ENCODE peak calls at places on chromosome 12, in four cellular contexts. W is neural progenitor cell, T is suprapubic skin, I is SK-N-SH. F is an unnamed sample.

GRCh38 chr12:102347761-102348160 is 132.6 kb downstream of the IGF1 start:
- DNase-seq in W (no peak), T (no peak), I (no peak), F (no peak)

GRCh38 chr12:26803552-26803951 is 29.4 kb downstream of the ITPR2 start:
- DNase-seq in T (no peak), W (no peak), I (no peak), F (no peak)

GRCh38 chr12:85279449-85280137 is 427 bp upstream of the ALX1 start:
- DNase-seq in I (peak), T (peak), W (peak), F (no peak)

GRCh38 chr12:13144266-13144828 is 40.9 kb upstream of the GSG1 start:
- DNase-seq in W (no peak), I (no peak), T (no peak), F (no peak)

GRCh38 chr12:40158592-40159111 is 52.8 kb upstream of the SLC2A13 start:
- DNase-seq in I (no peak), W (no peak), T (no peak), F (no peak)

GRCh38 chr12:12008931-12009611 is 61.7 kb upstream of the BCL2L14 start:
- DNase-seq in T (no peak), W (peak), I (no peak), F (no peak)

GRCh38 chr12:68873316-68873715 is 59.7 kb downstream of the CPM start:
- DNase-seq in T (no peak), W (no peak), I (no peak), F (no peak)

GRCh38 chr12:124078800-124079199 is 105.8 kb downstream of the ZNF664 start:
- DNase-seq in T (no peak), W (no peak), I (no peak), F (no peak)

GRCh38 chr12:67921286-67921685 is 68.0 kb upstream of the IFNG-AS1 start:
- DNase-seq in I (no peak), W (no peak), T (no peak), F (no peak)

GRCh38 chr12:50024804-50025186 is 499 bp downstream of the RACGAP1 start:
- DNase-seq in I (no peak), T (no peak), W (no peak), F (no peak)

DNA sequence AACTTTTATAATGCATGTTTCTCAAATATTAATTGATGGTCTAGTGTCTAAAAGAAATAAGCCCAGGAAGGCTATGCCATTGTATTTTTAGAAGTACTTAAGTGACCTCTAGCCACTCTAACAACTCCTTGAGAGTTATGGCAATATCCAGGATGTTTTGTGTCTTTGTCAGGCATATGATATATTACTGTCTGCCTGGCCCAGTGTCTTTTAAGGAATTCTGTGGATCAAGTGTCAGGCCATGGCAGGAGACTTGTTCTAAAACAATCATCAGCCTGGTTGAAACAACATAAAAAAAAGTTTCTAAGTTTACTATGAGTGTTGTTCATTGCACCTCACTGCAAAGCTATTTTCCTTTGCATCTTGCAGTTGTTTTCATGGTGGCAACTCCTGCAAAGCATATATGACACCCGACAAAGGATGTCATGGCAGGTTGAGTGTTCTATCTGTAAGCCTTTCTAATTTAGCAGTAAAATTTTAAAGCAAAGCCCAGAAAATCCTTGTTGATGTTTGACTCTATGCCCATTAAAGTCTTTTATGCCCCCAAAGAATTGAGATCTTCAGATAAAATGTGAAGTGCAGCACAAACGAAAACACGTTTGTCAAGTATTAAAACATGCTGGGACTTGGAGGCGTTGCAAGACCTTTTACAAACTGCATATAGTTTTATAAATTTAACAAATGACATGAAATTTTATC is 89.5 kb upstream of the SLC38A2 start:
- DNase-seq in W (no peak), I (no peak), T (no peak), F (no peak)
- H3K4me3 ChIP-seq in W (no peak), I (no peak), T (no peak), F (no peak)

GRCh38 chr12:9123741-9124140 is 8.0 kb upstream of the A2M start:
- DNase-seq in W (no peak), I (no peak), T (no peak), F (no peak)
- H3K4me3 ChIP-seq in W (no peak), I (no peak), T (peak), F (peak)

DNA sequence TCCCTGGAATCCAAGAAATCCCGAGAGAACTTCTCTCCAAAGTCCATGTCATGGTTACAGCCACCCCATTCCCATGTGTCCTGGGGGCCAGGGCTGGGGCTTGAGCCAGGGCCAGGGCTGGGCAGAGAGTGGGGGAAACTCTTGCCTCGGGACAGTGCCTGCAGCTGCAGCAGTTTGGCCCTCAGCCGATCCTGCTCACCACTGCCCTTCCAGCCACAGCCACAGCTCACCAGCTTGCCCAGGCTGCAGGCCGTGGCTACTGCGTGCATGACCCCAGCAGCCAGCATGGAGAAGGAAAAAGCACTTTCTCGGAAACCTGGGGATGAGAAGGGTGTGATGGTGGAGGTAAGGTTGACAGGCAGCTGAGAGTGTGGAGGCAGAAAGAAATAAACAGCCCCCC is 3.5 kb downstream of the WNT10B start:
- DNase-seq in I (no peak), T (no peak), W (no peak), F (no peak)
- H3K4me3 ChIP-seq in I (no peak), T (no peak), W (no peak), F (no peak)

GRCh38 chr12:25041006-25041741 is 92.3 kb upstream of the BCAT1 start:
- DNase-seq in W (no peak), T (no peak), I (no peak), F (no peak)
- H3K4me3 ChIP-seq in W (no peak), T (no peak), I (no peak), F (no peak)

GRCh38 chr12:9759680-9760592 is 765 bp downstream of the CD69 start:
- DNase-seq in T (no peak), I (no peak), W (no peak), F (no peak)
- H3K4me3 ChIP-seq in T (peak), I (no peak), W (no peak), F (peak)

F was measured in vagina.